ENCODE peak calls at places on chromosomes 16 and 17, in five cellular contexts. T is pancreas, F is WTC11, N is cardiac fibroblast, R is body of pancreas. G is an unnamed sample.

GRCh38 chr17:69175812-69176517 is 34.3 kb upstream of the ABCA6 start:
- DNase-seq in T (no peak), F (no peak), N (peak), R (no peak), G (peak)

GRCh38 chr17:31858647-31859486 is at the start of gene COPRS:
- DNase-seq in T (peak), F (peak), N (peak), R (peak), G (peak)

GRCh38 chr16:69110406-69110805 is 5.0 kb downstream of the HAS3 start:
- DNase-seq in T (no peak), F (no peak), N (no peak), R (no peak), G (no peak)

GRCh38 chr17:57916925-57917858 is 38.0 kb downstream of the CUEDC1 start:
- DNase-seq in T (no peak), F (no peak), N (no peak), R (no peak), G (no peak)

GRCh38 chr17:69779378-69780214 is 295.4 kb upstream of the KCNJ16 start:
- DNase-seq in T (no peak), F (no peak), N (peak), R (no peak), G (peak)

GRCh38 chr17:28743243-28744103 is at the start of gene TRAF4:
- DNase-seq in T (peak), F (peak), N (peak), R (peak), G (peak)

GRCh38 chr17:82844796-82845162 is 5.0 kb upstream of the ZNF750 start:
- DNase-seq in T (no peak), F (no peak), N (no peak), R (no peak), G (no peak)

GRCh38 chr16:85514601-85515318 is 98.4 kb upstream of the GSE1 start:
- DNase-seq in T (peak), F (no peak), N (peak), R (peak), G (peak)

GRCh38 chr17:39736319-39737165 is 1.2 kb upstream of the GRB7 start:
- DNase-seq in T (peak), F (no peak), N (no peak), R (no peak), G (peak)

DNA sequence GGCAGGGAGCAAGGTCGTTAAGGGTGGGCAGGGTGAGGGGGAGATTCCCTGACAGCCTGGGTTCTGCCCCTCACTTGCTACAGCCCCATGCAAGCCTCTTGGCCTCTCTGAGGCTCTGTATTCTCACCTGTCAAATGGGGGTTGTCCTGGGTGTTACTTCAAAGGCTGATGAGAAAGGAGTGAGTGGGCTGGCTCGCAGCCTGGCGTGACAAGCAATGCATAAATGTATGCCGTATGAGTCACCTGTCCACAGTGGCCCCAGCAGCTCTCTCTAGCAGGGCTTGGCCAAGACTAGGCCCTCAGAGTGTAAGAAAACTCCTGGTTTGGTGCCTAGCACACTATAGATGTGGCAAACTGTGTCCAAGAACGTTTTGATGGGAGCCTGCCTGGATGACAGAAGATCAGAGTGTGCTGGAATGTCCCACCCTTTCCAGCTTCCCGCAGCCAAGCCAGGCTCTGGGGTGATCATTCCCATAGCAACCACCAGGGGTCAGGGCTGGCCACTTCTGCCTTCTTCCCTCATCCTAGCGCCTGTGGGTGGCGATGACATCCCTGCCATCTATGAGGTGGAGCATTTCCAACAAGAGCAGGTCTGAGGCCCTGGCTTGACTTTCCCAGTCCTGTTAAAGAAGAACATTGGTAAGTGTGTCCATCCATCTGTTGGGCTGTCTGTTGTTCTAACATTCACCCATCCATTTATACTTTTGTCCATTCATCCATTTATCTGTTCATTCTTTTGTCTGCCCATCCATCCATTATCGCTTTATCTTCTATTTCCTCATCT is 37.2 kb upstream of the ADGRG1 start:
- DNase-seq in T (peak), F (peak), N (peak), R (peak), G (peak)
- TF ChIP-seq CTCF in T (peak), F (peak), N (peak), R (peak), G (peak)

GRCh38 chr17:7394452-7395191 is at the start of gene PLSCR3:
- DNase-seq in T (peak), F (peak), N (peak), R (peak), G (peak)

GRCh38 chr17:7392696-7393612 is 1.4 kb downstream of the PLSCR3 start:
- DNase-seq in T (no peak), F (peak), N (no peak), R (no peak), G (no peak)

GRCh38 chr17:7391307-7391706 is 3.0 kb downstream of the PLSCR3 start:
- DNase-seq in T (no peak), F (no peak), N (no peak), R (no peak), G (no peak)

GRCh38 chr17:7396147-7396546 is 1.8 kb upstream of the PLSCR3 start:
- DNase-seq in T (no peak), F (no peak), N (no peak), R (no peak), G (no peak)

GRCh38 chr17:7393613-7394451 is 493 bp downstream of the PLSCR3 start:
- DNase-seq in T (no peak), F (peak), N (no peak), R (no peak), G (peak)
- TF ChIP-seq CTCF in T (no peak), F (no peak), N (peak), R (no peak), G (no peak)

GRCh38 chr17:74543406-74543805 is 2.5 kb downstream of the CD300C start:
- DNase-seq in T (no peak), F (peak), N (no peak), R (no peak), G (no peak)
- TF ChIP-seq CTCF in T (no peak), F (no peak), N (no peak), R (no peak), G (no peak)

DNA sequence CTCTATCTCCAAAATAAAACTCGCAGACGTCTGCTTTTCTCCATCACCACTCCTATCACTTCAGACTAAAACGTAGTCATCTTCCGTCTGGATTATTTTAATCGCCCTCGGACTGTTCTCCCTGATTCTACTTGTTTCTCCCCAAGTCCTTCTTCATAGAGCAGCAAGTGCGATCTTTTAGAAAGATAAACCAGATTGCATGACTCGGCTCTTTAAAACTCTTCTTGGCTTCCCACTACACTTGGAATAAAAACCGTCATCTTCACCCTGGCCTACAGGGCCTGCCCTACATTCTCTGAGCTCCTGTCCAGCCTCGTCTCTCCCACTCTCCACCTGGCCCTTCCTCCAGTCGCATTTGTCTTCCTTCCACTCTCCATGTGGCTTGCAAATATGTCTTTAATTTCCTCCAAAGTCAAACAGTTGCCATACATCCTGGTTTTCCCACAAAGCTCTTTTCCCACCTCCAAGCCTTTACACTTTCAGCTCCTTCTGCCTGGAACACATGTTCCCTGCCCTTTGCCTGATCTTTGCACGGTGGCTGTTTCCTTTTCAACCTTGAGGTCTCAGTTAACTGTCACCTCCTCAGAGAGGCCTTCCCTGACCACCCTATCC is 70.5 kb upstream of the DHX40 start:
- DNase-seq in T (no peak), F (no peak), N (no peak), R (no peak), G (no peak)
- TF ChIP-seq CTCF in T (no peak), F (no peak), N (no peak), R (no peak), G (no peak)